ENCODE peak calls at places on chromosome 15, in six cellular contexts. G is SW480, X is ureter, M is bronchial epithelial cell, W is choroid plexus epithelial cell, Q is hypothalamus. K is an unnamed sample.

GRCh38 chr15:63414474-63415201 is 33.0 kb upstream of the CA12 start:
- DNase-seq in G (no peak), X (no peak), M (no peak), W (no peak), Q (no peak), K (no peak)

GRCh38 chr15:24823473-24823872 is 131.3 kb upstream of the SNRPN start:
- DNase-seq in G (no peak), X (no peak), M (peak), W (no peak), Q (no peak), K (no peak)

GRCh38 chr15:78909791-78910228 is 35.0 kb downstream of the CTSH start:
- DNase-seq in G (no peak), X (no peak), M (peak), W (peak), Q (no peak), K (no peak)

GRCh38 chr15:71083349-71083748 is 31.9 kb upstream of the THSD4 start:
- DNase-seq in G (no peak), X (peak), M (no peak), W (peak), Q (no peak), K (no peak)

GRCh38 chr15:35548435-35548834 is 2.5 kb upstream of the DPH6 start:
- DNase-seq in G (no peak), X (no peak), M (peak), W (peak), Q (no peak), K (no peak)

GRCh38 chr15:43880406-43881184 is 53.8 kb downstream of the WDR76 start:
- DNase-seq in G (no peak), X (no peak), M (no peak), W (peak), Q (no peak), K (no peak)

GRCh38 chr15:63156708-63157065 is 590 bp downstream of the RPS27L start:
- DNase-seq in G (peak), X (no peak), M (peak), W (peak), Q (no peak), K (no peak)

GRCh38 chr15:67515090-67515489 is 5.8 kb upstream of the C15orf61 start:
- DNase-seq in G (no peak), X (no peak), M (no peak), W (no peak), Q (no peak), K (no peak)

GRCh38 chr15:45550436-45550835 is 27.9 kb upstream of the SLC30A4 start:
- DNase-seq in G (no peak), X (no peak), M (peak), W (peak), Q (no peak), K (peak)

GRCh38 chr15:67133738-67134576 is 68.6 kb downstream of the SMAD3 start:
- DNase-seq in G (no peak), X (no peak), M (peak), W (peak), Q (no peak), K (no peak)

GRCh38 chr15:95972136-95972553 is 358.4 kb upstream of the NR2F2 start:
- DNase-seq in G (no peak), X (no peak), M (no peak), W (peak), Q (no peak), K (peak)

GRCh38 chr15:57395292-57395691 is 19.0 kb downstream of the CGNL1 start:
- DNase-seq in G (no peak), X (no peak), M (peak), W (peak), Q (no peak), K (no peak)

GRCh38 chr15:57923311-57923710 is 142.2 kb downstream of the ALDH1A2 start:
- DNase-seq in G (no peak), X (no peak), M (no peak), W (peak), Q (no peak), K (no peak)